ENCODE peak calls at places on chromosomes 6 and 20, in ten cellular contexts. E, L, J, M, G, P, Q, B, T and U are unnamed samples. For H3K4me1, the result is how much of the 10 kb centered on the place peaks cover.

GRCh38 chr20:6892729-6893128 is 125.2 kb downstream of the BMP2 start:
- DNase-seq in P (no peak), Q (no peak), E (no peak), J (no peak), L (no peak), G (no peak), T (no peak), M (no peak), B (no peak), U (no peak)

GRCh38 chr6:12296255-12296573 is 6.1 kb downstream of the EDN1 start:
- DNase-seq in P (no peak), L (no peak), J (no peak), E (no peak), B (peak), G (no peak), M (no peak), T (peak), Q (no peak), U (no peak)

GRCh38 chr6:51719297-51719696 is 368.1 kb downstream of the PKHD1 start:
- DNase-seq in T (no peak), J (no peak), Q (no peak), P (no peak), M (no peak), B (no peak), L (no peak), G (no peak), E (no peak), U (no peak)

GRCh38 chr20:3924304-3925112 is 35.3 kb downstream of the PANK2 start:
- DNase-seq in T (no peak), M (no peak), Q (no peak), P (no peak), G (peak), J (no peak), L (peak), B (no peak), E (no peak), U (no peak)

GRCh38 chr6:113128020-113128419 is 729.1 kb upstream of the MARCKS start:
- DNase-seq in T (no peak), G (no peak), Q (no peak), E (no peak), P (no peak), L (no peak), M (no peak), B (no peak), J (no peak), U (no peak)

GRCh38 chr6:53119772-53120409 is 28.8 kb downstream of the GCM1 start:
- DNase-seq in T (no peak), G (no peak), J (no peak), Q (peak), M (peak), P (no peak), E (no peak), L (no peak), B (no peak), U (no peak)

GRCh38 chr6:17358515-17358914 is 34.9 kb upstream of the CAP2 start:
- DNase-seq in E (no peak), G (no peak), M (no peak), T (no peak), J (no peak), L (no peak), Q (no peak), B (no peak), P (no peak), U (no peak)

GRCh38 chr6:3228046-3228671 is 706 bp upstream of the TUBB2B start:
- DNase-seq in J (no peak), M (no peak), B (no peak), E (no peak), Q (peak), G (no peak), L (no peak), P (no peak), T (peak), U (no peak)

GRCh38 chr6:147063469-147064031 is 140.7 kb upstream of the STXBP5 start:
- DNase-seq in Q (no peak), T (no peak), G (no peak), L (no peak), E (no peak), P (no peak), J (no peak), B (peak), M (no peak), U (no peak)

GRCh38 chr20:59403261-59403961 is 103.0 kb downstream of the EDN3 start:
- DNase-seq in M (peak), B (peak), T (no peak), G (peak), P (peak), Q (peak), J (peak), E (peak), L (peak), U (peak)

GRCh38 chr6:157049126-157049525 is 271.9 kb downstream of the ARID1B start:
- DNase-seq in Q (no peak), J (no peak), E (no peak), T (no peak), G (no peak), P (no peak), B (no peak), M (no peak), L (peak), U (no peak)

GRCh38 chr6:11536795-11537194 is 754 bp upstream of the TMEM170B start:
- DNase-seq in M (peak), J (peak), E (no peak), G (no peak), P (no peak), L (peak), T (no peak), Q (peak), B (no peak), U (no peak)

GRCh38 chr6:140445474-140446004 is 1071.1 kb upstream of the CITED2 start:
- DNase-seq in P (no peak), B (peak), T (no peak), Q (no peak), J (no peak), E (no peak), L (no peak), G (no peak), M (no peak), U (no peak)

GRCh38 chr20:40175296-40175695 is 513.7 kb downstream of the MAFB start:
- DNase-seq in E (no peak), T (no peak), J (no peak), B (no peak), P (no peak), Q (no peak), G (no peak), M (no peak), L (no peak), U (no peak)

GRCh38 chr20:33685328-33686007 is 717 bp downstream of the E2F1 start:
- DNase-seq in L (no peak), M (no peak), E (no peak), T (no peak), G (no peak), J (peak), P (peak), Q (peak), B (peak), U (peak)

GRCh38 chr6:2562721-2563120 is 188.0 kb downstream of the MYLK4 start:
- DNase-seq in P (no peak), B (no peak), L (no peak), E (no peak), G (no peak), J (no peak), M (no peak), T (no peak), Q (no peak), U (no peak)

GRCh38 chr20:63931735-63932134 is 24.5 kb downstream of the UCKL1 start:
- DNase-seq in Q (no peak), T (no peak), P (no peak), E (no peak), G (no peak), M (no peak), L (no peak), B (no peak), J (no peak), U (no peak)

GRCh38 chr6:139965393-139965792 is 590.9 kb upstream of the CITED2 start:
- DNase-seq in J (no peak), P (no peak), Q (no peak), M (no peak), L (no peak), T (no peak), B (peak), E (no peak), G (no peak), U (no peak)

GRCh38 chr6:46419576-46420002 is 71.7 kb downstream of the RCAN2 start:
- DNase-seq in L (no peak), J (peak), G (no peak), E (no peak), M (peak), Q (peak), P (no peak), T (peak), B (peak), U (no peak)

GRCh38 chr6:35691027-35691824 is 2.5 kb upstream of the FKBP5 start:
- DNase-seq in L (peak), T (peak), P (no peak), G (peak), B (no peak), M (peak), Q (no peak), E (no peak), J (no peak), U (no peak)

GRCh38 chr6:70819715-70820114 is 137.1 kb downstream of the B3GAT2 start:
- DNase-seq in G (no peak), T (no peak), P (no peak), B (no peak), L (no peak), J (no peak), E (no peak), Q (no peak), M (no peak), U (no peak)

GRCh38 chr20:56606174-56606945 is 22.7 kb upstream of the TFAP2C start:
- DNase-seq in T (no peak), P (no peak), E (no peak), J (no peak), L (no peak), M (no peak), B (no peak), Q (no peak), G (peak), U (no peak)

GRCh38 chr6:107833136-107833535 is 9.0 kb upstream of the SCML4 start:
- DNase-seq in T (no peak), P (no peak), Q (no peak), J (no peak), M (no peak), G (no peak), B (no peak), L (no peak), E (no peak), U (no peak)

DNA sequence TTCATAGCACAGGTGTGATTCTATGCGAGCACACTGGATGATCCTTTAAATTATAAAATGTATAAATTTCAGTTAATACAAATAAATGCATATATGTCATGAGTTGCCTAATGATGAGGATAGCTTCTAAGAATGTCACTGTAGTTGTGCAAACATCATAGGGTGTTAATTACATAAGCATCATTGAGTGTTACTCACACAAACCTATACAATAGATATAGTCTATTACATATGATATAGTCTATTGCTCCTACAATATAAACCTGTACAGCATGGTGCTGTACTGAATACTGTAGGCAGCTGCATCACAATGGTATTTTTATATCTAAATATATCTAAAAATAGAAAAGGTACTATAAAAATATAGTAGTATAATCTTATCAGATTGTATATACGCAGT is 159.0 kb downstream of the PTPRK start:
- DNase-seq in J (no peak), T (no peak), E (no peak), G (no peak), L (no peak), P (no peak), M (no peak), B (no peak), Q (no peak), U (no peak)
- H3K4me1 ChIP-seq in J (under half), T (under half), E (under half), G (under half), L (under half), P (under half), M (under half), B (under half), Q (under half), U (under half)

GRCh38 chr6:19806971-19807396 is 30.2 kb upstream of the ID4 start:
- DNase-seq in M (no peak), L (no peak), J (no peak), G (no peak), Q (no peak), T (no peak), E (no peak), B (no peak), P (no peak), U (no peak)
- H3K4me1 ChIP-seq in M (under half), L (under half), J (under half), G (under half), Q (under half), T (under half), E (under half), B (under half), P (under half), U (under half)

GRCh38 chr6:33789550-33789895 is 593 bp upstream of the LEMD2 start:
- DNase-seq in E (no peak), B (no peak), G (no peak), J (no peak), P (no peak), L (no peak), Q (no peak), T (no peak), M (no peak), U (no peak)

GRCh38 chr6:33792990-33793389 is 4.1 kb upstream of the LEMD2 start:
- DNase-seq in L (no peak), T (no peak), J (no peak), G (no peak), E (no peak), Q (no peak), B (no peak), P (no peak), M (no peak), U (no peak)

GRCh38 chr6:33790306-33790855 is 1.5 kb upstream of the LEMD2 start:
- DNase-seq in Q (no peak), E (no peak), G (no peak), B (no peak), T (no peak), J (no peak), M (no peak), L (no peak), P (no peak), U (no peak)

GRCh38 chr6:33788694-33789549 is at the start of gene LEMD2:
- DNase-seq in B (peak), G (peak), T (peak), E (peak), P (peak), Q (peak), M (peak), J (peak), L (peak), U (peak)

GRCh38 chr6:33790910-33791309 is 2.0 kb upstream of the LEMD2 start:
- DNase-seq in P (no peak), T (no peak), L (no peak), E (no peak), M (no peak), Q (no peak), B (no peak), G (no peak), J (no peak), U (no peak)
- H3K4me1 ChIP-seq in P (under half), T (under half), L (under half), E (under half), M (under half), Q (under half), B (under half), G (under half), J (under half), U (under half)

GRCh38 chr6:8908638-8909037 is 473.3 kb upstream of the SLC35B3 start:
- DNase-seq in P (no peak), B (no peak), J (no peak), M (no peak), E (no peak), T (no peak), L (no peak), Q (no peak), G (no peak), U (no peak)
- H3K4me1 ChIP-seq in P (under half), B (under half), J (under half), M (under half), E (under half), T (under half), L (under half), Q (under half), G (under half), U (under half)

GRCh38 chr6:55210952-55211351 is 36.6 kb downstream of the HCRTR2 start:
- DNase-seq in G (no peak), L (no peak), B (no peak), E (no peak), T (no peak), P (no peak), Q (no peak), M (no peak), J (no peak), U (no peak)
- H3K4me1 ChIP-seq in G (under half), L (under half), B (under half), E (under half), T (under half), P (under half), Q (under half), M (under half), J (under half), U (under half)

GRCh38 chr20:24458441-24458840 is 11.0 kb upstream of the SYNDIG1 start:
- DNase-seq in J (no peak), M (no peak), Q (no peak), G (no peak), L (no peak), T (no peak), B (no peak), E (no peak), P (no peak), U (no peak)
- H3K4me1 ChIP-seq in J (under half), M (under half), Q (under half), G (under half), L (under half), T (under half), B (under half), E (under half), P (under half), U (under half)

GRCh38 chr6:42140756-42141602 is 1.4 kb downstream of the C6orf132 start:
- DNase-seq in E (no peak), G (no peak), B (no peak), M (peak), L (no peak), J (no peak), Q (no peak), T (no peak), P (no peak), U (no peak)

GRCh38 chr6:42140051-42140450 is 2.4 kb downstream of the C6orf132 start:
- DNase-seq in T (no peak), P (no peak), J (no peak), Q (no peak), G (no peak), E (no peak), M (peak), L (peak), B (no peak), U (no peak)

GRCh38 chr6:42138190-42138589 is 4.2 kb downstream of the C6orf132 start:
- DNase-seq in L (no peak), J (no peak), G (no peak), Q (no peak), P (no peak), B (no peak), E (no peak), M (no peak), T (no peak), U (no peak)

GRCh38 chr6:42137192-42137753 is 5.1 kb downstream of the C6orf132 start:
- DNase-seq in B (peak), M (peak), L (no peak), E (no peak), T (no peak), P (no peak), J (no peak), G (no peak), Q (peak), U (no peak)

DNA sequence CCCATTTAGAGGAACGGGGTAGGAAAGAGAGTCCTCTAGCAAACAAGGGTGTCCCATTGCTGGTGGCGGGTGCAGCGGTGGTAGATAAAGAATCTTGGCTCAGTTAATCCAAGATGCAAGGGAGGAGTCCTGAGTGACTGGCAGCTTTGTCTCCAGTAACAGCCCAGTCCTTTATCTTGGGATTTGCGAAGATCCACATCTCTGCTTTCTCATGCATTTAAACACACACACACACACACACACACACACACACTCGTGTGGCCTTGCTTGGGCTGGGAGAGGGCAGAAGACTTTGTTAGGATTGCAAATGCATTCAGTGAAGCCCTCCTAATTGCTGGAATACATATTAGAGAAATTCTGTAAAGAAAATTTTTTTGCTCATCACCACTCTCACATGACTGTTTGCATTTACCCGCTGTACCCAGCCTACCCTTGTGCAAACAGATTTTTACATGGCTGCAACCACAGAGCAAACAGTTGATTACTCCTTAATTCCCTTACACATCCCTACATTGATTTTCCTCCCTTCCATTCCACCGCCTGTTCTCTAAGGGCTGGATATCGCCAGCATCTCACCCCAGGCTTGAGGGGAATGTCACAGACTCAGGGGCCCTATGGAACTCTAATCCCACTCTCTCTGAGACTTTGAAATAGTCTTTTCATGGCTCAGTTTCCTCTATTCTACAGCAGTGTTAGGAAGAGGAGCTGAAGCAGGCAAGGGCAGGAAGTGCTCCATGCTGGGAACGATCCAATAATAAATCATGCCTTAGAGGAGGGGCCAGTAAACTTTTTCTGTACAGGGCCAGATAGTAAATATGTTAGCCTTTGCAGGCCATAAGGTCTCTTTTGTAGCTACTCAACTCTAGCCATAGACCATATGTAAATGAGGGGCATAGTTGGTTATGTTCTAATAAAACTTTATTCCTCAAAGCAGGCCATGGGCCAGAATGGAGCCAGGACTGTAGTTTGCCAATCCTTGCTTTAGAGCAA is 3.5 kb downstream of the C6orf132 start:
- DNase-seq in Q (peak), J (no peak), P (no peak), M (no peak), B (peak), E (no peak), T (no peak), G (no peak), L (no peak), U (no peak)
- H3K4me1 ChIP-seq in Q (under half), J (under half), P (under half), M (half or more), B (under half), E (under half), T (under half), G (under half), L (under half), U (under half)

GRCh38 chr6:37047421-37047931 is 42.0 kb downstream of the FGD2 start:
- DNase-seq in L (no peak), B (no peak), T (no peak), M (no peak), J (no peak), Q (no peak), P (no peak), G (peak), E (no peak), U (no peak)
- H3K4me1 ChIP-seq in L (under half), B (under half), T (under half), M (half or more), J (under half), Q (under half), P (half or more), G (under half), E (half or more), U (half or more)